ENCODE peak calls at places on chromosomes 1 and 21, in eight cellular contexts. G is left ventricle myocardium inferior, Y is endodermal cell, M is heart left ventricle, O is OCI-LY7, J is Peyer's patch, I is AG04449, R is nephron progenitor cell. V is an unnamed sample.
A peak's percentile ranks its signal among the peaks of the same experiment; 100 is the strongest.

GRCh38 chr1:12275370-12275769 is 45.5 kb downstream of the VPS13D start:
- DNase-seq in G (peak; percentile 28), R (peak; percentile 62), J (no peak), Y (peak; percentile 82), O (peak; percentile 9), I (no peak), M (no peak), V (no peak)

GRCh38 chr21:25639922-25640670 is 1.0 kb downstream of the JAM2 start:
- DNase-seq in R (peak; percentile 62), O (peak; percentile 0), G (peak; percentile 38), I (no peak), M (peak; percentile 50), J (no peak), Y (peak; percentile 75), V (no peak)

GRCh38 chr1:204225841-204226745 is 12.3 kb upstream of the GOLT1A start:
- DNase-seq in J (peak; percentile 88), I (no peak), M (no peak), G (no peak), Y (no peak), O (no peak), R (no peak), V (no peak)

GRCh38 chr1:230899845-230900251 is 31.5 kb upstream of the C1orf198 start:
- DNase-seq in Y (no peak), I (peak; percentile 66), J (no peak), R (no peak), M (no peak), G (no peak), O (no peak), V (no peak)

GRCh38 chr1:164477336-164477735 is 81.6 kb upstream of the PBX1 start:
- DNase-seq in M (no peak), J (no peak), R (no peak), G (no peak), I (no peak), O (no peak), Y (no peak), V (no peak)

GRCh38 chr1:156476501-156477298 is 23.9 kb downstream of the MEF2D start:
- DNase-seq in I (no peak), J (no peak), Y (peak; percentile 91), M (peak; percentile 51), O (no peak), R (no peak), G (no peak), V (no peak)

GRCh38 chr1:7388488-7389185 is 382.5 kb upstream of the VAMP3 start:
- DNase-seq in I (no peak), G (peak; percentile 57), Y (peak; percentile 47), R (no peak), J (no peak), O (no peak), M (peak; percentile 57), V (no peak)

GRCh38 chr1:94094466-94095111 is 26.4 kb downstream of the ABCA4 start:
- DNase-seq in R (no peak), M (peak; percentile 75), G (peak; percentile 81), O (no peak), I (no peak), J (no peak), Y (peak; percentile 74), V (no peak)

GRCh38 chr1:40495315-40495903 is 13.2 kb upstream of the EXO5 start:
- DNase-seq in O (no peak), M (no peak), I (no peak), J (no peak), R (no peak), G (no peak), Y (no peak), V (no peak)

GRCh38 chr1:156162430-156163037 is 9.1 kb downstream of the SEMA4A start:
- DNase-seq in G (peak; percentile 41), M (peak; percentile 40), R (no peak), J (no peak), I (no peak), Y (no peak), O (no peak), V (no peak)

GRCh38 chr21:31730687-31731111 is 1.2 kb downstream of the SCAF4 start:
- DNase-seq in I (no peak), O (peak; percentile 19), Y (peak; percentile 88), M (no peak), R (peak; percentile 20), J (no peak), G (no peak), V (no peak)

GRCh38 chr1:21680918-21681317 is 11.8 kb upstream of the RAP1GAP start:
- DNase-seq in J (no peak), G (no peak), O (no peak), I (peak; percentile 33), Y (no peak), M (no peak), R (no peak), V (no peak)

GRCh38 chr1:164625004-164625617 is 66.1 kb downstream of the PBX1 start:
- DNase-seq in O (peak; percentile 2), Y (no peak), G (no peak), R (no peak), J (no peak), I (no peak), M (no peak), V (no peak)

GRCh38 chr1:31931241-31932225 is 6.6 kb downstream of the PTP4A2 start:
- DNase-seq in O (no peak), I (no peak), Y (no peak), M (no peak), J (no peak), R (no peak), G (no peak), V (no peak)

GRCh38 chr1:241703001-241703400 is 50.9 kb downstream of the WDR64 start:
- DNase-seq in O (no peak), I (no peak), M (no peak), R (no peak), J (no peak), Y (no peak), G (no peak), V (no peak)

GRCh38 chr1:182431278-182431677 is 18.7 kb upstream of the RGSL1 start:
- DNase-seq in J (no peak), M (no peak), Y (no peak), R (no peak), O (no peak), G (no peak), I (no peak), V (no peak)

GRCh38 chr1:180524915-180525695 is 22.7 kb upstream of the ACBD6 start:
- DNase-seq in I (no peak), J (no peak), M (no peak), O (no peak), G (no peak), Y (no peak), R (no peak), V (no peak)

GRCh38 chr1:76247261-76247852 is 172.8 kb downstream of the ST6GALNAC3 start:
- DNase-seq in J (no peak), M (no peak), G (no peak), O (no peak), I (no peak), R (peak; percentile 7), Y (peak; percentile 76), V (no peak)

GRCh38 chr1:23838401-23838866 is 13.2 kb upstream of the HMGCL start:
- DNase-seq in I (no peak), G (peak; percentile 70), Y (peak; percentile 83), M (peak; percentile 63), J (peak; percentile 80), O (peak; percentile 78), R (peak; percentile 75), V (peak; percentile 58)

DNA sequence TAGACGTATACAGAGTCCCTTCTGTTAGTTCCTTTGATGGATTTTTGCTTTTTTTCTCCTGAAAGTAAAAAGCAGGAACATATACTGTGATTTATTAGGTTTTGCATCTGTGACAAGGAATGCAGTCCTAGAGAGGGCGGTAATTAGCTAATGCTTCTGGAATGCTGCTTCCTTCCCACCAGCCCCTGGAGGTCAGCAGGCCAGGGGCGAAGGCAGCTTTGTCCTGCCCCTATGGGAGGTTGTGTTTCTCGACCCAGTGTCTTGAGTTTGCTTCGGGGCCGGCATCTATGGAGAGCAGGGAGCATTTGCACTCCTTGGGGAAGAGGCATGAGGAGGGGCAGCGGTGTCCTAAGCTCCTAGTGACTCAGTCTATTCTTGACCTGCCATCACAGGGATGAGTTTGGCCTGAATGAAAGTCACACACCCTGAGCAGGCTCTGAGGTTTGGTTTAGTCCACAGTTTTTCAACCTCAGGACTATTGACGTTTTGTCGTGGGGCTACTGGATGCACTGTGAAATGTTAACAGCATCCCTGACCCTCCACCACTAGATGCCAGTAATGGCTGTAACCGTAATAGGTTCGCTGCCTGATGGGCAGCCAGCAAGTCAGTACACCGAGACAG is 85.0 kb upstream of the KCNJ15 start:
- DNase-seq in M (no peak), R (peak; percentile 62), G (no peak), Y (peak; percentile 91), O (no peak), I (no peak), J (no peak), V (no peak)
- TF ChIP-seq CTCF in M (no peak), R (no peak), G (no peak), Y (peak; percentile 43), O (no peak), I (no peak), J (no peak), V (no peak)

DNA sequence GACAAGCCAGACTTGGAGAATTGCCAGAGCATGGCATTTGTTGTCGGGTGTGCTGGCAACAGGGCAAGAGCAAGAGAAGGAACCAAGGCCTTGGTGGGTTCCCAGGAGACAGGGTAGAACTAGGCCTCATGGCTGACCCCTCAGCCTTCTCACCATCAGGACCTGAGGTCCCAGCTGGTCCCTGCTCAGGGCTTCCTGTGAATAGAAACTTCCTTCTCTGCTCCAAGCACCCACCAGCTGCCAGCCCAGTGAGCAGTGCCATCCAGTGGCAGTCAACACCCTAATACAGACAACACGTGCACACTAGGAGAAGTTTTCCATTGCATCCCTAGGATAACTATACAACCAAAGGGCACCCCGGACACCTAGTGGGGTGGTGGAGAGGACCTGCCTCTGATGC is 22.8 kb downstream of the S100A6 start:
- DNase-seq in R (no peak), Y (no peak), O (no peak), M (no peak), J (peak; percentile 60), I (no peak), G (no peak), V (no peak)
- TF ChIP-seq CTCF in R (no peak), Y (no peak), O (peak; percentile 16), M (no peak), J (peak; percentile 30), I (no peak), G (peak; percentile 19), V (no peak)

GRCh38 chr1:225809842-225810578 is at the start of gene EPHX1:
- DNase-seq in Y (peak; percentile 96), O (peak; percentile 44), G (peak; percentile 94), J (peak; percentile 94), R (peak; percentile 89), I (peak; percentile 29), M (peak; percentile 93), V (peak; percentile 38)
- TF ChIP-seq CTCF in Y (peak; percentile 54), O (no peak), G (peak; percentile 63), J (peak; percentile 39), R (no peak), I (peak; percentile 77), M (no peak), V (no peak)

DNA sequence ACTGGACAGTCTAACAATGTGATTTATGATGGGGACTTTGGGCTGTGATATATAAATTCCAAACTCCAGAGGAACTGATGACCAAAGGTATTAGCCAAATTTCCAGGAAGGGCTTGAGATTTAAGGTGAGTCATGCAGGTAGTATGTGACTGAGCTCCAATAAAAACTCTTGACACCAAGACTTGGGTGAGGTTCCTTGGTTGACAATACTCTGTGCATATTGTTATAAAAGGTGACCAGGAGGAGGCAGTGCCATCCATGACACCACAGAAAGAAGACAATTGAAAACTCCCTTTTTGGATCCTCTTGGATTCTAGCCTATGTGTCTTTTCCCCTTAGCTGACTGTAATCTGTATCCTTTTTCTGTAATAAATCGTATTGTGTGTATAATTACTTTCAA is 392.6 kb upstream of the LRRC7 start:
- DNase-seq in M (no peak), Y (no peak), O (no peak), I (no peak), G (no peak), R (no peak), J (no peak), V (no peak)
- TF ChIP-seq CTCF in M (no peak), Y (peak; percentile 54), O (peak; percentile 10), I (no peak), G (no peak), R (no peak), J (no peak), V (no peak)

GRCh38 chr1:150567717-150568561 is 11.5 kb downstream of the MCL1 start:
- DNase-seq in Y (peak; percentile 96), R (peak; percentile 74), M (peak; percentile 73), O (peak; percentile 78), G (peak; percentile 75), I (peak; percentile 95), J (peak; percentile 75), V (no peak)
- TF ChIP-seq CTCF in Y (no peak), R (no peak), M (no peak), O (no peak), G (no peak), I (no peak), J (peak; percentile 10), V (no peak)

V was measured in natural killer cell.